ENCODE peak calls at places on chromosomes 3 and 15, in eight cellular contexts. R is endothelial cell of umbilical vein; W is foreskin keratinocyte; C is suprapubic skin; F is CD8-positive, alpha-beta T cell; D is hepatocyte; H is cardiac muscle cell; N is dorsolateral prefrontal cortex. S is an unnamed sample.

GRCh38 chr3:97736928-97737327 is 27.6 kb upstream of the ARL6 start:
- DNase-seq in R (peak; percentile 16), W (no peak), D (no peak), H (no peak), N (no peak), F (no peak), C (no peak), S (no peak)

GRCh38 chr3:100141576-100141975 is 27.3 kb upstream of the FILIP1L start:
- DNase-seq in N (no peak), C (no peak), H (no peak), W (no peak), F (no peak), R (no peak), D (no peak), S (no peak)

GRCh38 chr15:77597804-77598453 is 34.8 kb downstream of the LINGO1 start:
- DNase-seq in N (no peak), F (no peak), H (no peak), D (no peak), C (no peak), R (peak; percentile 26), W (no peak), S (no peak)

GRCh38 chr3:52495096-52495495 is at the start of gene STAB1:
- DNase-seq in F (no peak), C (no peak), D (no peak), R (peak; percentile 96), W (no peak), N (no peak), H (peak; percentile 38), S (peak; percentile 72)

GRCh38 chr3:46214751-46215352 is 6.7 kb upstream of the CCR1 start:
- DNase-seq in H (no peak), F (no peak), R (no peak), N (no peak), D (peak; percentile 19), C (no peak), W (no peak), S (no peak)

GRCh38 chr3:39276746-39277145 is 3.1 kb downstream of the CX3CR1 start:
- DNase-seq in W (no peak), C (no peak), F (no peak), N (no peak), D (no peak), H (no peak), R (no peak), S (no peak)

GRCh38 chr3:27022096-27022761 is 347.0 kb downstream of the NEK10 start:
- DNase-seq in N (no peak), C (no peak), F (no peak), W (no peak), R (no peak), D (no peak), H (no peak), S (no peak)

GRCh38 chr3:158748237-158748828 is 16.1 kb upstream of the RARRES1 start:
- DNase-seq in D (no peak), R (peak; percentile 70), C (no peak), N (no peak), F (no peak), W (no peak), H (peak; percentile 63), S (peak; percentile 40)

GRCh38 chr15:39125904-39126303 is 455.0 kb upstream of the THBS1 start:
- DNase-seq in C (no peak), W (peak; percentile 52), H (peak; percentile 69), D (peak; percentile 42), F (peak; percentile 16), N (no peak), R (peak; percentile 75), S (no peak)

GRCh38 chr15:101570238-101570637 is 80.7 kb upstream of the PCSK6 start:
- DNase-seq in F (no peak), C (no peak), H (no peak), N (no peak), R (no peak), W (no peak), D (no peak), S (no peak)

GRCh38 chr3:44915702-44916438 is 41.5 kb downstream of the TGM4 start:
- DNase-seq in F (no peak), R (no peak), D (no peak), C (no peak), N (no peak), W (no peak), H (peak; percentile 59), S (no peak)

DNA sequence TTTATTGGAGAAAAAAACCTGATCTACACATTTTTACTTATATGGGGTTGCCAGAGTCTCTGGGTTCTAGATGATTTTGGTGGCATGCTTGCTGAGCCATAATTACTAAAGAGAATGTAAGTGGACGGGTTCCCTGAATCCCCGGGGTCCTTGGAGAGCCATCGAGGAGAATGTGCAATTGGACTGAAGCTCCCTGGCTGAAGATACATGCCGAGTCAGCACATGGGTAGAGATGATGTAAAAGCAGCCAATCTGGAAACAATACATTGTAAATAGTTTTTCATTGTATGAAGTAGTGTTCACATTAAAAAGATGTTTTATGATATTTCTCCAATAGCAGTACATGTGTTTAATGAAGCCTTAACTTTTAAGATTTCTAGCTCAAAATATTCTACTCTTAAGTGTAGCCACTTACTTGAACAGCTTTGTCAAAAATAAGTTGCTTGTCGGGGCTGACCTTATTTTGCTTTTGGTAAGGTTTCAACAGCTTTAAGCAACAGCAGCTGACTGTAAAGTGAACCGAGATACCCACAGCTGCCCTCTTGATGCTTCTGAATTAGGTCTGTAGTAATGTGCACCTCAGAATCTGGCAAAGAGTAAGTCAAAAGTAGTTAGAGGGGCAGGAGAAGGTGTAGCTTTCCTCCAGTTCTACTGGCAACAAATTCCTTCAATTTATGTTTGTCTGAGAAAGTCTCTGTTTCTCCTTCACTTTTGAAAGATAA is 205.7 kb downstream of the PLCL2 start:
- DNase-seq in R (no peak), N (no peak), F (no peak), W (no peak), H (no peak), C (no peak), D (no peak), S (no peak)
- H3K27ac ChIP-seq in R (no peak overlapping the region), N (no peak overlapping the region), F (no peak overlapping the region), W (no peak overlapping the region), H (no peak overlapping the region), C (no peak overlapping the region), D (no peak overlapping the region), S (no peak overlapping the region)

DNA sequence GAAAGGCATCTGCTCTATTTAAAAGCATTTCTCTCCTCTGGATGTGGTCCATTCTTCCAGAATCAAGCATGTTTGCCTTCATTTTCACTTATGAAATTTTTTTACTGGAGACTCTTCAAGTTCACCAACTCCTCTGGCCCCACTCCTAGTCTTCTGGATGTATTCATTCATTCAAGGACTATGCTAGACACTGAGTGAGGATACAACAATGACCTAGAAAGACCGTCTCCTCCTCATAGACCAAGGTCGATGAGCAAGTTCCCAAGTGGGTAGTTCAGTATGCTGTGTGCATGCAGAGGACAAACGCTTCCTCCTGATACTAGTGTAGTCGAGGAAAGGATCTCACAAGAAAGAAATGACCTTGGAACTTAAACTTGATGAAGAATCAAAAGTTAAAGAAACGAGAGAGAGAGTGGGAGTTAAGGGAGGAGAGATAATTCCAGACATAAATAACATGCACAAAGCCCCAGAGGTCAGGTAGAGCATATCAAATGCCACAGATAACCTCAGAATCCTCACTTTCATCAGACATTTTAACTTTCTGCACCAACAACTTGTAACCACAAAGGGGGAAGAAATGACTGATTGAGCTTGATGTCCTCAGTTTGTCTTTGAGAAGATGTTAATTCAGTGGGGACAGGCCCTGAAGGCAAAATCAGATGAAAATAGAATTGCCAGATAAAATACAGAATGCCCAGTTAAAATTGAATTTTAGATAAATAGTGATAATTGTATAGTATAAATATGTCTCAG is 149.4 kb downstream of the IMPG2 start:
- DNase-seq in F (no peak), H (no peak), D (no peak), R (no peak), C (no peak), N (no peak), W (no peak), S (no peak)
- H3K27ac ChIP-seq in F (no peak overlapping the region), H (no peak overlapping the region), D (no peak overlapping the region), R (no peak overlapping the region), C (no peak overlapping the region), N (no peak overlapping the region), W (no peak overlapping the region), S (no peak overlapping the region)

GRCh38 chr15:90902996-90903732 is at the start of gene MAN2A2:
- DNase-seq in R (peak; percentile 52), H (peak; percentile 44), C (peak; percentile 87), W (peak; percentile 17), N (peak; percentile 66), F (peak; percentile 54), D (peak; percentile 79), S (peak; percentile 58)

GRCh38 chr15:90903733-90904536 is 833 bp downstream of the MAN2A2 start:
- DNase-seq in D (peak; percentile 54), N (no peak), F (no peak), W (peak; percentile 32), H (no peak), C (no peak), R (no peak), S (no peak)

GRCh38 chr15:90901799-90902655 is 1.1 kb upstream of the MAN2A2 start:
- DNase-seq in D (peak; percentile 92), C (peak; percentile 87), N (peak; percentile 73), H (peak; percentile 89), F (peak; percentile 49), W (peak; percentile 74), R (peak; percentile 88), S (peak; percentile 70)

GRCh38 chr15:90904746-90905145 is 1.6 kb downstream of the MAN2A2 start:
- DNase-seq in H (no peak), N (no peak), F (no peak), C (no peak), W (no peak), D (no peak), R (no peak), S (no peak)

GRCh38 chr15:90902656-90902995 is 476 bp upstream of the MAN2A2 start:
- DNase-seq in D (no peak), C (no peak), N (no peak), F (no peak), R (no peak), H (no peak), W (peak; percentile 3), S (no peak)
- H3K27ac ChIP-seq in D (peak overlapping the region; percentile 95), C (peak overlapping the region; percentile 92), N (peak overlapping the region; percentile 99), F (peak overlapping the region; percentile 83), R (peak overlapping the region; percentile 51), H (peak overlapping the region; percentile 93), W (no peak overlapping the region), S (peak overlapping the region; percentile 97)

GRCh38 chr3:184567924-184568590 is 6.5 kb downstream of the EPHB3 start:
- DNase-seq in C (no peak), N (no peak), H (no peak), F (no peak), R (no peak), D (no peak), W (no peak), S (no peak)
- H3K27ac ChIP-seq in C (peak overlapping the region; percentile 93), N (peak overlapping the region; percentile 77), H (peak overlapping the region; percentile 83), F (no peak overlapping the region), R (no peak overlapping the region), D (peak overlapping the region; percentile 79), W (peak overlapping the region; percentile 68), S (no peak overlapping the region)